ENCODE peak calls at places on chromosomes 16 and 17, in seven cellular contexts. One of them, this sample, is unnamed.

GRCh38 chr17:50370052-50370451 is 2.9 kb downstream of the MRPL27 start:
- DNase-seq in AG09309: no peak
- DNase-seq in stimulated activated CD8-positive, alpha-beta memory T cell treated with anti-CD3 and anti-CD28 coated beads, Interleukin-2, amount 100 ng/mL, for 1 hour: no peak
- DNase-seq in stimulated activated naive CD8-positive, alpha-beta T cell treated with anti-CD3 and anti-CD28 coated beads, Interleukin-15, Interleukin-2, amounts not matched to agents 100 U/mL and 50 U/mL, for 24 hours: no peak
- DNase-seq in activated T-cell treated with anti-CD3 and anti-CD28 coated beads, Interleukin-2, amount 50 U/mL, for 4 hours: no peak
- DNase-seq in activated CD4-positive, alpha-beta T cell treated with anti-CD3 and anti-CD28 coated beads for 48 hours: no peak
- DNase-seq in activated CD8-positive, alpha-beta memory T cell treated with anti-CD3 and anti-CD28 coated beads for 24 hours: no peak
- DNase-seq in this sample: no peak

GRCh38 chr17:51585514-51586104 is 325.3 kb downstream of the UTP18 start:
- DNase-seq in AG09309: no peak
- DNase-seq in stimulated activated CD8-positive, alpha-beta memory T cell treated with anti-CD3 and anti-CD28 coated beads, Interleukin-2, amount 100 ng/mL, for 1 hour: no peak
- DNase-seq in stimulated activated naive CD8-positive, alpha-beta T cell treated with anti-CD3 and anti-CD28 coated beads, Interleukin-15, Interleukin-2, amounts not matched to agents 100 U/mL and 50 U/mL, for 24 hours: no peak
- DNase-seq in activated T-cell treated with anti-CD3 and anti-CD28 coated beads, Interleukin-2, amount 50 U/mL, for 4 hours: no peak
- DNase-seq in activated CD4-positive, alpha-beta T cell treated with anti-CD3 and anti-CD28 coated beads for 48 hours: peak
- DNase-seq in activated CD8-positive, alpha-beta memory T cell treated with anti-CD3 and anti-CD28 coated beads for 24 hours: no peak
- DNase-seq in this sample: no peak

GRCh38 chr17:50585893-50586292 is 25.4 kb downstream of the CACNA1G start:
- DNase-seq in AG09309: no peak
- DNase-seq in stimulated activated CD8-positive, alpha-beta memory T cell treated with anti-CD3 and anti-CD28 coated beads, Interleukin-2, amount 100 ng/mL, for 1 hour: no peak
- DNase-seq in stimulated activated naive CD8-positive, alpha-beta T cell treated with anti-CD3 and anti-CD28 coated beads, Interleukin-15, Interleukin-2, amounts not matched to agents 100 U/mL and 50 U/mL, for 24 hours: no peak
- DNase-seq in activated T-cell treated with anti-CD3 and anti-CD28 coated beads, Interleukin-2, amount 50 U/mL, for 4 hours: no peak
- DNase-seq in activated CD4-positive, alpha-beta T cell treated with anti-CD3 and anti-CD28 coated beads for 48 hours: no peak
- DNase-seq in activated CD8-positive, alpha-beta memory T cell treated with anti-CD3 and anti-CD28 coated beads for 24 hours: no peak
- DNase-seq in this sample: no peak

GRCh38 chr17:56148333-56148732 is 4.9 kb upstream of the ANKFN1 start:
- DNase-seq in AG09309: no peak
- DNase-seq in stimulated activated CD8-positive, alpha-beta memory T cell treated with anti-CD3 and anti-CD28 coated beads, Interleukin-2, amount 100 ng/mL, for 1 hour: no peak
- DNase-seq in stimulated activated naive CD8-positive, alpha-beta T cell treated with anti-CD3 and anti-CD28 coated beads, Interleukin-15, Interleukin-2, amounts not matched to agents 100 U/mL and 50 U/mL, for 24 hours: no peak
- DNase-seq in activated T-cell treated with anti-CD3 and anti-CD28 coated beads, Interleukin-2, amount 50 U/mL, for 4 hours: no peak
- DNase-seq in activated CD4-positive, alpha-beta T cell treated with anti-CD3 and anti-CD28 coated beads for 48 hours: no peak
- DNase-seq in activated CD8-positive, alpha-beta memory T cell treated with anti-CD3 and anti-CD28 coated beads for 24 hours: no peak
- DNase-seq in this sample: no peak

GRCh38 chr17:74971842-74972106 is 785 bp downstream of the HID1 start:
- DNase-seq in AG09309: no peak
- DNase-seq in stimulated activated CD8-positive, alpha-beta memory T cell treated with anti-CD3 and anti-CD28 coated beads, Interleukin-2, amount 100 ng/mL, for 1 hour: no peak
- DNase-seq in stimulated activated naive CD8-positive, alpha-beta T cell treated with anti-CD3 and anti-CD28 coated beads, Interleukin-15, Interleukin-2, amounts not matched to agents 100 U/mL and 50 U/mL, for 24 hours: no peak
- DNase-seq in activated T-cell treated with anti-CD3 and anti-CD28 coated beads, Interleukin-2, amount 50 U/mL, for 4 hours: no peak
- DNase-seq in activated CD4-positive, alpha-beta T cell treated with anti-CD3 and anti-CD28 coated beads for 48 hours: no peak
- DNase-seq in activated CD8-positive, alpha-beta memory T cell treated with anti-CD3 and anti-CD28 coated beads for 24 hours: no peak
- DNase-seq in this sample: no peak

GRCh38 chr16:75555707-75556512 is at the start of gene TMEM231:
- DNase-seq in AG09309: peak
- DNase-seq in stimulated activated CD8-positive, alpha-beta memory T cell treated with anti-CD3 and anti-CD28 coated beads, Interleukin-2, amount 100 ng/mL, for 1 hour: peak
- DNase-seq in stimulated activated naive CD8-positive, alpha-beta T cell treated with anti-CD3 and anti-CD28 coated beads, Interleukin-15, Interleukin-2, amounts not matched to agents 100 U/mL and 50 U/mL, for 24 hours: peak
- DNase-seq in activated T-cell treated with anti-CD3 and anti-CD28 coated beads, Interleukin-2, amount 50 U/mL, for 4 hours: peak
- DNase-seq in activated CD4-positive, alpha-beta T cell treated with anti-CD3 and anti-CD28 coated beads for 48 hours: peak
- DNase-seq in activated CD8-positive, alpha-beta memory T cell treated with anti-CD3 and anti-CD28 coated beads for 24 hours: peak
- DNase-seq in this sample: peak

GRCh38 chr16:471353-472198 is 46.1 kb downstream of the RAB11FIP3 start:
- DNase-seq in AG09309: no peak
- DNase-seq in stimulated activated CD8-positive, alpha-beta memory T cell treated with anti-CD3 and anti-CD28 coated beads, Interleukin-2, amount 100 ng/mL, for 1 hour: no peak
- DNase-seq in stimulated activated naive CD8-positive, alpha-beta T cell treated with anti-CD3 and anti-CD28 coated beads, Interleukin-15, Interleukin-2, amounts not matched to agents 100 U/mL and 50 U/mL, for 24 hours: no peak
- DNase-seq in activated T-cell treated with anti-CD3 and anti-CD28 coated beads, Interleukin-2, amount 50 U/mL, for 4 hours: no peak
- DNase-seq in activated CD4-positive, alpha-beta T cell treated with anti-CD3 and anti-CD28 coated beads for 48 hours: no peak
- DNase-seq in activated CD8-positive, alpha-beta memory T cell treated with anti-CD3 and anti-CD28 coated beads for 24 hours: no peak
- DNase-seq in this sample: no peak

GRCh38 chr16:50188619-50189136 is 35.6 kb downstream of the TENT4B start:
- DNase-seq in AG09309: no peak
- DNase-seq in stimulated activated CD8-positive, alpha-beta memory T cell treated with anti-CD3 and anti-CD28 coated beads, Interleukin-2, amount 100 ng/mL, for 1 hour: no peak
- DNase-seq in stimulated activated naive CD8-positive, alpha-beta T cell treated with anti-CD3 and anti-CD28 coated beads, Interleukin-15, Interleukin-2, amounts not matched to agents 100 U/mL and 50 U/mL, for 24 hours: no peak
- DNase-seq in activated T-cell treated with anti-CD3 and anti-CD28 coated beads, Interleukin-2, amount 50 U/mL, for 4 hours: no peak
- DNase-seq in activated CD4-positive, alpha-beta T cell treated with anti-CD3 and anti-CD28 coated beads for 48 hours: no peak
- DNase-seq in activated CD8-positive, alpha-beta memory T cell treated with anti-CD3 and anti-CD28 coated beads for 24 hours: no peak
- DNase-seq in this sample: no peak

GRCh38 chr17:44220211-44221071 is 966 bp upstream of the UBTF start:
- DNase-seq in AG09309: no peak
- DNase-seq in stimulated activated CD8-positive, alpha-beta memory T cell treated with anti-CD3 and anti-CD28 coated beads, Interleukin-2, amount 100 ng/mL, for 1 hour: no peak
- DNase-seq in stimulated activated naive CD8-positive, alpha-beta T cell treated with anti-CD3 and anti-CD28 coated beads, Interleukin-15, Interleukin-2, amounts not matched to agents 100 U/mL and 50 U/mL, for 24 hours: peak
- DNase-seq in activated T-cell treated with anti-CD3 and anti-CD28 coated beads, Interleukin-2, amount 50 U/mL, for 4 hours: peak
- DNase-seq in activated CD4-positive, alpha-beta T cell treated with anti-CD3 and anti-CD28 coated beads for 48 hours: peak
- DNase-seq in activated CD8-positive, alpha-beta memory T cell treated with anti-CD3 and anti-CD28 coated beads for 24 hours: peak
- DNase-seq in this sample: no peak

GRCh38 chr16:82995927-82996441 is 369.2 kb downstream of the CDH13 start:
- DNase-seq in AG09309: peak
- DNase-seq in stimulated activated CD8-positive, alpha-beta memory T cell treated with anti-CD3 and anti-CD28 coated beads, Interleukin-2, amount 100 ng/mL, for 1 hour: no peak
- DNase-seq in stimulated activated naive CD8-positive, alpha-beta T cell treated with anti-CD3 and anti-CD28 coated beads, Interleukin-15, Interleukin-2, amounts not matched to agents 100 U/mL and 50 U/mL, for 24 hours: no peak
- DNase-seq in activated T-cell treated with anti-CD3 and anti-CD28 coated beads, Interleukin-2, amount 50 U/mL, for 4 hours: no peak
- DNase-seq in activated CD4-positive, alpha-beta T cell treated with anti-CD3 and anti-CD28 coated beads for 48 hours: no peak
- DNase-seq in activated CD8-positive, alpha-beta memory T cell treated with anti-CD3 and anti-CD28 coated beads for 24 hours: no peak
- DNase-seq in this sample: peak

GRCh38 chr17:34739386-34739785 is 160.0 kb downstream of the TMEM132E start:
- DNase-seq in AG09309: no peak
- DNase-seq in stimulated activated CD8-positive, alpha-beta memory T cell treated with anti-CD3 and anti-CD28 coated beads, Interleukin-2, amount 100 ng/mL, for 1 hour: no peak
- DNase-seq in stimulated activated naive CD8-positive, alpha-beta T cell treated with anti-CD3 and anti-CD28 coated beads, Interleukin-15, Interleukin-2, amounts not matched to agents 100 U/mL and 50 U/mL, for 24 hours: no peak
- DNase-seq in activated T-cell treated with anti-CD3 and anti-CD28 coated beads, Interleukin-2, amount 50 U/mL, for 4 hours: no peak
- DNase-seq in activated CD4-positive, alpha-beta T cell treated with anti-CD3 and anti-CD28 coated beads for 48 hours: no peak
- DNase-seq in activated CD8-positive, alpha-beta memory T cell treated with anti-CD3 and anti-CD28 coated beads for 24 hours: no peak
- DNase-seq in this sample: no peak

GRCh38 chr16:56336711-56337110 is 88.6 kb downstream of the AMFR start:
- DNase-seq in AG09309: no peak
- DNase-seq in stimulated activated CD8-positive, alpha-beta memory T cell treated with anti-CD3 and anti-CD28 coated beads, Interleukin-2, amount 100 ng/mL, for 1 hour: no peak
- DNase-seq in stimulated activated naive CD8-positive, alpha-beta T cell treated with anti-CD3 and anti-CD28 coated beads, Interleukin-15, Interleukin-2, amounts not matched to agents 100 U/mL and 50 U/mL, for 24 hours: no peak
- DNase-seq in activated T-cell treated with anti-CD3 and anti-CD28 coated beads, Interleukin-2, amount 50 U/mL, for 4 hours: no peak
- DNase-seq in activated CD4-positive, alpha-beta T cell treated with anti-CD3 and anti-CD28 coated beads for 48 hours: no peak
- DNase-seq in activated CD8-positive, alpha-beta memory T cell treated with anti-CD3 and anti-CD28 coated beads for 24 hours: no peak
- DNase-seq in this sample: no peak

GRCh38 chr17:4086041-4086483 is 56.8 kb downstream of the ZZEF1 start:
- DNase-seq in AG09309: no peak
- DNase-seq in stimulated activated CD8-positive, alpha-beta memory T cell treated with anti-CD3 and anti-CD28 coated beads, Interleukin-2, amount 100 ng/mL, for 1 hour: no peak
- DNase-seq in stimulated activated naive CD8-positive, alpha-beta T cell treated with anti-CD3 and anti-CD28 coated beads, Interleukin-15, Interleukin-2, amounts not matched to agents 100 U/mL and 50 U/mL, for 24 hours: no peak
- DNase-seq in activated T-cell treated with anti-CD3 and anti-CD28 coated beads, Interleukin-2, amount 50 U/mL, for 4 hours: no peak
- DNase-seq in activated CD4-positive, alpha-beta T cell treated with anti-CD3 and anti-CD28 coated beads for 48 hours: no peak
- DNase-seq in activated CD8-positive, alpha-beta memory T cell treated with anti-CD3 and anti-CD28 coated beads for 24 hours: no peak
- DNase-seq in this sample: no peak

GRCh38 chr17:75970011-75970523 is 8.9 kb downstream of the ACOX1 start:
- DNase-seq in AG09309: no peak
- DNase-seq in stimulated activated CD8-positive, alpha-beta memory T cell treated with anti-CD3 and anti-CD28 coated beads, Interleukin-2, amount 100 ng/mL, for 1 hour: no peak
- DNase-seq in stimulated activated naive CD8-positive, alpha-beta T cell treated with anti-CD3 and anti-CD28 coated beads, Interleukin-15, Interleukin-2, amounts not matched to agents 100 U/mL and 50 U/mL, for 24 hours: no peak
- DNase-seq in activated T-cell treated with anti-CD3 and anti-CD28 coated beads, Interleukin-2, amount 50 U/mL, for 4 hours: no peak
- DNase-seq in activated CD4-positive, alpha-beta T cell treated with anti-CD3 and anti-CD28 coated beads for 48 hours: no peak
- DNase-seq in activated CD8-positive, alpha-beta memory T cell treated with anti-CD3 and anti-CD28 coated beads for 24 hours: no peak
- DNase-seq in this sample: no peak

GRCh38 chr17:42853597-42853967 is 2.6 kb downstream of the AOC3 start:
- DNase-seq in AG09309: no peak
- DNase-seq in stimulated activated CD8-positive, alpha-beta memory T cell treated with anti-CD3 and anti-CD28 coated beads, Interleukin-2, amount 100 ng/mL, for 1 hour: no peak
- DNase-seq in stimulated activated naive CD8-positive, alpha-beta T cell treated with anti-CD3 and anti-CD28 coated beads, Interleukin-15, Interleukin-2, amounts not matched to agents 100 U/mL and 50 U/mL, for 24 hours: no peak
- DNase-seq in activated T-cell treated with anti-CD3 and anti-CD28 coated beads, Interleukin-2, amount 50 U/mL, for 4 hours: no peak
- DNase-seq in activated CD4-positive, alpha-beta T cell treated with anti-CD3 and anti-CD28 coated beads for 48 hours: no peak
- DNase-seq in activated CD8-positive, alpha-beta memory T cell treated with anti-CD3 and anti-CD28 coated beads for 24 hours: no peak
- DNase-seq in this sample: no peak

GRCh38 chr16:10039220-10040096 is 142.8 kb downstream of the GRIN2A start:
- DNase-seq in AG09309: no peak
- DNase-seq in stimulated activated CD8-positive, alpha-beta memory T cell treated with anti-CD3 and anti-CD28 coated beads, Interleukin-2, amount 100 ng/mL, for 1 hour: no peak
- DNase-seq in stimulated activated naive CD8-positive, alpha-beta T cell treated with anti-CD3 and anti-CD28 coated beads, Interleukin-15, Interleukin-2, amounts not matched to agents 100 U/mL and 50 U/mL, for 24 hours: no peak
- DNase-seq in activated T-cell treated with anti-CD3 and anti-CD28 coated beads, Interleukin-2, amount 50 U/mL, for 4 hours: no peak
- DNase-seq in activated CD4-positive, alpha-beta T cell treated with anti-CD3 and anti-CD28 coated beads for 48 hours: no peak
- DNase-seq in activated CD8-positive, alpha-beta memory T cell treated with anti-CD3 and anti-CD28 coated beads for 24 hours: no peak
- DNase-seq in this sample: no peak

GRCh38 chr17:78637643-78638042 is 60.4 kb upstream of the DNAH17 start:
- DNase-seq in AG09309: no peak
- DNase-seq in stimulated activated CD8-positive, alpha-beta memory T cell treated with anti-CD3 and anti-CD28 coated beads, Interleukin-2, amount 100 ng/mL, for 1 hour: no peak
- DNase-seq in stimulated activated naive CD8-positive, alpha-beta T cell treated with anti-CD3 and anti-CD28 coated beads, Interleukin-15, Interleukin-2, amounts not matched to agents 100 U/mL and 50 U/mL, for 24 hours: no peak
- DNase-seq in activated T-cell treated with anti-CD3 and anti-CD28 coated beads, Interleukin-2, amount 50 U/mL, for 4 hours: no peak
- DNase-seq in activated CD4-positive, alpha-beta T cell treated with anti-CD3 and anti-CD28 coated beads for 48 hours: no peak
- DNase-seq in activated CD8-positive, alpha-beta memory T cell treated with anti-CD3 and anti-CD28 coated beads for 24 hours: no peak
- DNase-seq in this sample: no peak

GRCh38 chr17:28497931-28498330 is 8.2 kb upstream of the FOXN1 start:
- DNase-seq in AG09309: no peak
- DNase-seq in stimulated activated CD8-positive, alpha-beta memory T cell treated with anti-CD3 and anti-CD28 coated beads, Interleukin-2, amount 100 ng/mL, for 1 hour: no peak
- DNase-seq in stimulated activated naive CD8-positive, alpha-beta T cell treated with anti-CD3 and anti-CD28 coated beads, Interleukin-15, Interleukin-2, amounts not matched to agents 100 U/mL and 50 U/mL, for 24 hours: no peak
- DNase-seq in activated T-cell treated with anti-CD3 and anti-CD28 coated beads, Interleukin-2, amount 50 U/mL, for 4 hours: no peak
- DNase-seq in activated CD4-positive, alpha-beta T cell treated with anti-CD3 and anti-CD28 coated beads for 48 hours: no peak
- DNase-seq in activated CD8-positive, alpha-beta memory T cell treated with anti-CD3 and anti-CD28 coated beads for 24 hours: no peak
- DNase-seq in this sample: no peak

GRCh38 chr17:5282639-5283217 is 644 bp downstream of the RABEP1 start:
- DNase-seq in AG09309: no peak
- DNase-seq in stimulated activated CD8-positive, alpha-beta memory T cell treated with anti-CD3 and anti-CD28 coated beads, Interleukin-2, amount 100 ng/mL, for 1 hour: peak
- DNase-seq in stimulated activated naive CD8-positive, alpha-beta T cell treated with anti-CD3 and anti-CD28 coated beads, Interleukin-15, Interleukin-2, amounts not matched to agents 100 U/mL and 50 U/mL, for 24 hours: peak
- DNase-seq in activated T-cell treated with anti-CD3 and anti-CD28 coated beads, Interleukin-2, amount 50 U/mL, for 4 hours: peak
- DNase-seq in activated CD4-positive, alpha-beta T cell treated with anti-CD3 and anti-CD28 coated beads for 48 hours: peak
- DNase-seq in activated CD8-positive, alpha-beta memory T cell treated with anti-CD3 and anti-CD28 coated beads for 24 hours: peak
- DNase-seq in this sample: no peak

GRCh38 chr16:552171-552570 is 8.0 kb upstream of the PRR35 start:
- DNase-seq in AG09309: no peak
- DNase-seq in stimulated activated CD8-positive, alpha-beta memory T cell treated with anti-CD3 and anti-CD28 coated beads, Interleukin-2, amount 100 ng/mL, for 1 hour: no peak
- DNase-seq in stimulated activated naive CD8-positive, alpha-beta T cell treated with anti-CD3 and anti-CD28 coated beads, Interleukin-15, Interleukin-2, amounts not matched to agents 100 U/mL and 50 U/mL, for 24 hours: no peak
- DNase-seq in activated T-cell treated with anti-CD3 and anti-CD28 coated beads, Interleukin-2, amount 50 U/mL, for 4 hours: no peak
- DNase-seq in activated CD4-positive, alpha-beta T cell treated with anti-CD3 and anti-CD28 coated beads for 48 hours: no peak
- DNase-seq in activated CD8-positive, alpha-beta memory T cell treated with anti-CD3 and anti-CD28 coated beads for 24 hours: no peak
- DNase-seq in this sample: no peak

GRCh38 chr17:61504697-61505096 is 52.5 kb downstream of the TBX4 start:
- DNase-seq in AG09309: peak
- DNase-seq in stimulated activated CD8-positive, alpha-beta memory T cell treated with anti-CD3 and anti-CD28 coated beads, Interleukin-2, amount 100 ng/mL, for 1 hour: no peak
- DNase-seq in stimulated activated naive CD8-positive, alpha-beta T cell treated with anti-CD3 and anti-CD28 coated beads, Interleukin-15, Interleukin-2, amounts not matched to agents 100 U/mL and 50 U/mL, for 24 hours: no peak
- DNase-seq in activated T-cell treated with anti-CD3 and anti-CD28 coated beads, Interleukin-2, amount 50 U/mL, for 4 hours: no peak
- DNase-seq in activated CD4-positive, alpha-beta T cell treated with anti-CD3 and anti-CD28 coated beads for 48 hours: no peak
- DNase-seq in activated CD8-positive, alpha-beta memory T cell treated with anti-CD3 and anti-CD28 coated beads for 24 hours: no peak
- DNase-seq in this sample: peak

GRCh38 chr16:52553322-52553721 is 6.4 kb upstream of the TOX3 start:
- DNase-seq in AG09309: no peak
- DNase-seq in stimulated activated CD8-positive, alpha-beta memory T cell treated with anti-CD3 and anti-CD28 coated beads, Interleukin-2, amount 100 ng/mL, for 1 hour: no peak
- DNase-seq in stimulated activated naive CD8-positive, alpha-beta T cell treated with anti-CD3 and anti-CD28 coated beads, Interleukin-15, Interleukin-2, amounts not matched to agents 100 U/mL and 50 U/mL, for 24 hours: no peak
- DNase-seq in activated T-cell treated with anti-CD3 and anti-CD28 coated beads, Interleukin-2, amount 50 U/mL, for 4 hours: no peak
- DNase-seq in activated CD4-positive, alpha-beta T cell treated with anti-CD3 and anti-CD28 coated beads for 48 hours: no peak
- DNase-seq in activated CD8-positive, alpha-beta memory T cell treated with anti-CD3 and anti-CD28 coated beads for 24 hours: no peak
- DNase-seq in this sample: no peak